ENCODE peak calls at places on chromosomes 7 and 10, in five cellular contexts. Q is nephron progenitor cell, G is astrocyte, P is suprapubic skin, J is T-helper 1 cell. T is an unnamed sample.
A peak's percentile ranks its signal among the peaks of the same experiment; 100 is the strongest.

GRCh38 chr7:48781783-48782182 is 142.6 kb upstream of the CDC14C start:
- DNase-seq in Q (no peak), G (peak; percentile 39), P (no peak), J (no peak), T (no peak)

GRCh38 chr7:107658467-107658866 is 2.2 kb upstream of the SLC26A4 start:
- DNase-seq in Q (no peak), G (no peak), P (no peak), J (no peak), T (no peak)

GRCh38 chr10:132711618-132712051 is 74.3 kb downstream of the NKX6-2 start:
- DNase-seq in Q (peak; percentile 0), G (no peak), P (peak; percentile 69), J (no peak), T (no peak)

GRCh38 chr10:118701529-118702323 is 53.0 kb downstream of the CACUL1 start:
- DNase-seq in Q (no peak), G (peak; percentile 17), P (no peak), J (no peak), T (peak; percentile 40)

GRCh38 chr10:102668312-102669110 is 24.2 kb downstream of the TRIM8 start:
- DNase-seq in Q (no peak), G (no peak), P (no peak), J (no peak), T (no peak)

GRCh38 chr7:46432666-46433065 is 511.6 kb upstream of the IGFBP3 start:
- DNase-seq in Q (no peak), G (peak; percentile 34), P (no peak), J (no peak), T (no peak)

GRCh38 chr10:132281915-132282666 is 25.7 kb downstream of the STK32C start:
- DNase-seq in Q (no peak), G (no peak), P (no peak), J (no peak), T (peak; percentile 66)

GRCh38 chr10:14750900-14751575 is 23.7 kb downstream of the FAM107B start:
- DNase-seq in Q (peak; percentile 10), G (no peak), P (no peak), J (no peak), T (no peak)

GRCh38 chr10:31604141-31604540 is 285.1 kb downstream of the ZEB1 start:
- DNase-seq in Q (peak; percentile 15), G (no peak), P (no peak), J (no peak), T (no peak)

GRCh38 chr7:74604326-74605020 is 53.0 kb upstream of the GTF2I start:
- DNase-seq in Q (no peak), G (no peak), P (no peak), J (no peak), T (no peak)

GRCh38 chr7:142811154-142811737 is 40.5 kb downstream of the PRSS2 start:
- DNase-seq in Q (peak; percentile 24), G (peak; percentile 44), P (no peak), J (peak; percentile 52), T (peak; percentile 82)

GRCh38 chr7:2934211-2934731 is 90.2 kb upstream of the GNA12 start:
- DNase-seq in Q (no peak), G (peak; percentile 79), P (no peak), J (no peak), T (no peak)

GRCh38 chr10:110392860-110393732 is 88.4 kb upstream of the SMNDC1 start:
- DNase-seq in Q (no peak), G (no peak), P (no peak), J (no peak), T (peak; percentile 71)

GRCh38 chr7:30116771-30117170 is 18.0 kb upstream of the MTURN start:
- DNase-seq in Q (no peak), G (peak; percentile 61), P (no peak), J (no peak), T (no peak)

GRCh38 chr10:90920986-90921643 is at the start of gene ANKRD1:
- DNase-seq in Q (no peak), G (peak; percentile 95), P (no peak), J (no peak), T (peak; percentile 32)

GRCh38 chr10:113532724-113533123 is 20.1 kb upstream of the HABP2 start:
- DNase-seq in Q (no peak), G (no peak), P (peak; percentile 57), J (no peak), T (no peak)

GRCh38 chr10:74822101-74822500 is 4.3 kb upstream of the KAT6B start:
- DNase-seq in Q (no peak), G (no peak), P (no peak), J (no peak), T (no peak)

GRCh38 chr10:69389827-69390490 is 26.8 kb downstream of the TACR2 start:
- DNase-seq in Q (no peak), G (peak; percentile 32), P (no peak), J (no peak), T (peak; percentile 42)

GRCh38 chr10:19412531-19412930 is 363.9 kb downstream of the MALRD1 start:
- DNase-seq in Q (peak; percentile 8), G (peak; percentile 12), P (no peak), J (no peak), T (peak; percentile 59)

GRCh38 chr7:88331322-88331721 is 24.6 kb upstream of the STEAP4 start:
- DNase-seq in Q (no peak), G (peak; percentile 9), P (no peak), J (no peak), T (no peak)

GRCh38 chr10:88156341-88156740 is 292.9 kb downstream of the PTEN start:
- DNase-seq in Q (no peak), G (peak; percentile 86), P (no peak), J (no peak), T (no peak)

GRCh38 chr10:131531265-131532190 is 220.0 kb upstream of the TCERG1L start:
- DNase-seq in Q (no peak), G (no peak), P (no peak), J (no peak), T (no peak)

GRCh38 chr10:29766753-29767152 is 132.0 kb upstream of the SVIL start:
- DNase-seq in Q (no peak), G (no peak), P (no peak), J (no peak), T (no peak)

GRCh38 chr10:43127447-43127846 is 10.8 kb upstream of the CSGALNACT2 start:
- DNase-seq in Q (no peak), G (no peak), P (no peak), J (no peak), T (no peak)

GRCh38 chr10:48467669-48468068 is 137.2 kb downstream of the ARHGAP22 start:
- DNase-seq in Q (no peak), G (no peak), P (no peak), J (no peak), T (peak; percentile 17)

GRCh38 chr7:32519763-32520162 is 24.5 kb downstream of the AVL9 start:
- DNase-seq in Q (no peak), G (no peak), P (no peak), J (no peak), T (no peak)

GRCh38 chr10:73772280-73773151 is 9.3 kb upstream of the CHCHD1 start:
- DNase-seq in Q (peak; percentile 76), G (peak; percentile 73), P (peak; percentile 94), J (peak; percentile 67), T (peak; percentile 86)

GRCh38 chr7:1668932-1669485 is 1.1 kb upstream of the ELFN1 start:
- DNase-seq in Q (peak; percentile 51), G (peak; percentile 36), P (peak; percentile 76), J (no peak), T (peak; percentile 84)

GRCh38 chr7:130662426-130662825 is 6.1 kb downstream of the COPG2 start:
- DNase-seq in Q (no peak), G (peak; percentile 46), P (no peak), J (no peak), T (no peak)

GRCh38 chr10:71398991-71399375 is 2.3 kb downstream of the CDH23 start:
- DNase-seq in Q (no peak), G (no peak), P (no peak), J (no peak), T (no peak)

GRCh38 chr7:18520450-18521235 is 25.1 kb downstream of the HDAC9 start:
- DNase-seq in Q (no peak), G (peak; percentile 70), P (no peak), J (no peak), T (no peak)